ENCODE peak calls at places on chromosomes 16 and 17, in ten cellular contexts. A is adrenal gland, C is mesendoderm, N is endothelial cell of umbilical vein, F is heart right ventricle, U is cardiac muscle cell, G is A673, L is upper lobe of right lung, Q is fibroblast of lung, J is hepatocyte. R is an unnamed sample.

GRCh38 chr17:40534431-40535189 is 30.7 kb downstream of the CCR7 start:
- DNase-seq in A (no peak), C (no peak), N (no peak), F (no peak), U (no peak), G (no peak), L (peak; percentile 51), Q (no peak), J (no peak), R (no peak)

GRCh38 chr17:38456031-38456815 is 28.0 kb downstream of the ARHGAP23 start:
- DNase-seq in A (no peak), C (peak; percentile 90), N (peak; percentile 50), F (no peak), U (no peak), G (no peak), L (no peak), Q (no peak), J (no peak), R (no peak)

GRCh38 chr16:26070595-26071170 is 378.9 kb downstream of the HS3ST4 start:
- DNase-seq in A (no peak), C (peak; percentile 92), N (no peak), F (no peak), U (no peak), G (peak; percentile 84), L (no peak), Q (no peak), J (peak; percentile 11), R (no peak)

GRCh38 chr17:51820252-51820651 is 338.3 kb downstream of the CA10 start:
- DNase-seq in A (no peak), C (no peak), N (no peak), F (no peak), U (no peak), G (no peak), L (no peak), Q (no peak), J (peak; percentile 25), R (no peak)

GRCh38 chr16:66481943-66482390 is 54.9 kb downstream of the BEAN1 start:
- DNase-seq in A (no peak), C (no peak), N (no peak), F (no peak), U (no peak), G (no peak), L (no peak), Q (no peak), J (no peak), R (no peak)

GRCh38 chr16:67548265-67549126 is 13.8 kb upstream of the CTCF start:
- DNase-seq in A (peak; percentile 16), C (no peak), N (peak; percentile 55), F (no peak), U (no peak), G (no peak), L (peak; percentile 61), Q (no peak), J (no peak), R (no peak)

GRCh38 chr17:17177186-17177585 is 28.9 kb downstream of the PLD6 start:
- DNase-seq in A (no peak), C (no peak), N (no peak), F (no peak), U (no peak), G (no peak), L (no peak), Q (no peak), J (no peak), R (peak; percentile 63)

GRCh38 chr17:41060052-41060604 is at the start of gene KRTAP2-3:
- DNase-seq in A (no peak), C (peak; percentile 64), N (no peak), F (no peak), U (peak; percentile 52), G (no peak), L (no peak), Q (peak; percentile 99), J (no peak), R (no peak)

GRCh38 chr17:39429600-39429999 is 21.5 kb downstream of the MED1 start:
- DNase-seq in A (no peak), C (no peak), N (no peak), F (no peak), U (no peak), G (no peak), L (no peak), Q (no peak), J (no peak), R (no peak)

GRCh38 chr17:62859146-62859545 is 51.0 kb upstream of the MARCHF10 start:
- DNase-seq in A (peak; percentile 39), C (no peak), N (peak; percentile 70), F (no peak), U (peak; percentile 90), G (no peak), L (no peak), Q (peak; percentile 33), J (no peak), R (no peak)

GRCh38 chr16:28984091-28984490 is 761 bp upstream of the LAT start:
- DNase-seq in A (no peak), C (no peak), N (no peak), F (no peak), U (no peak), G (no peak), L (no peak), Q (no peak), J (no peak), R (no peak)

GRCh38 chr16:50359626-50360025 is 9.2 kb downstream of the BRD7 start:
- DNase-seq in A (no peak), C (peak; percentile 34), N (no peak), F (no peak), U (no peak), G (no peak), L (no peak), Q (no peak), J (no peak), R (no peak)

GRCh38 chr16:50354082-50354481 is 14.7 kb downstream of the BRD7 start:
- DNase-seq in A (no peak), C (no peak), N (no peak), F (no peak), U (no peak), G (no peak), L (no peak), Q (no peak), J (no peak), R (no peak)

GRCh38 chr16:50351116-50351515 is 17.7 kb downstream of the BRD7 start:
- DNase-seq in A (no peak), C (no peak), N (no peak), F (no peak), U (no peak), G (peak; percentile 26), L (no peak), Q (peak; percentile 51), J (no peak), R (no peak)

GRCh38 chr16:50351952-50352351 is 16.8 kb downstream of the BRD7 start:
- DNase-seq in A (no peak), C (no peak), N (no peak), F (no peak), U (no peak), G (no peak), L (no peak), Q (no peak), J (no peak), R (no peak)

DNA sequence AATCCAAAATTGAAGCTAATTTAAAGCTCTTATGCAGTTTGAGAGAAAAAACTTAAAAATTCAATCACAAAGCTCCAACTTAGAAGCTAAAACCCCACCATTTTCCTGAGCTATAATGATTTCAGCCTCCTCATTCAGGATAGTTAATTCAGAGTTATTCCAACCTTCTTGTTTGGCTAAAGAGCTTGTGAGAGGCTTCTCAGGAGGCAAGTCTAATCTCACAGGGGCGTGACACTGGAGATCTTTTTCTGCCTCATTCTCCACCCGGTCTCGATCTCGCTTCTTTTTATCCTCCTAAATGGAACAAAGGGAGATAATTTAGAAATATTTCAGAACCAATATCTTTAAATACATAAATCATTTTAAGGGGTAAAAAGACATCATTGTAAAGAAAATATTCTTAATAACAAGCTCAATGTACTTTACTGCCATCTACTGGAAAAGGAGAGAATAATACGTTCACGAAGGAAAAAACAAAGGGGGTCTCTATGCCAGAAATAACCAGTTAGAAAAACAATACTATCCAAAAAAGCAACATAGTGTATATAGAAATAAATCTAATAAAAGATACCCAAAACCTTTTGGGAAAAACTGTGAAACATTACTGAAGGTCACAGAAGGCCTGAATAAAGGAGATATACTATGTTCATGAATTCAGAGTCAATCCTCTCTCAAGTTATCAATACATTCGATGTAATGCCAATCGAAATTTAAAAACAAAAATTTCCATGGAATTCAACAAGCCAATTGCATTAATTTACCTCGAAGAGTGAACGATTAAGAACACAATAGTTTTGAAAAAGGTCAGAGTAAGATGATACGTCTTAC is 13.9 kb downstream of the BRD7 start:
- DNase-seq in A (no peak), C (peak; percentile 23), N (peak; percentile 33), F (no peak), U (peak; percentile 23), G (peak; percentile 42), L (no peak), Q (no peak), J (no peak), R (no peak)
- H3K36me3 ChIP-seq in A (no peaks in the 10 kb centered on the region), C (peaks cover 5% of the 10 kb centered on the region), N (peaks cover 13% of the 10 kb centered on the region), F (peaks cover 67% of the 10 kb centered on the region), U (peaks cover 34% of the 10 kb centered on the region), G (peaks cover 64% of the 10 kb centered on the region), L (peaks cover 47% of the 10 kb centered on the region), Q (peaks cover 7% of the 10 kb centered on the region), J (peaks cover 3% of the 10 kb centered on the region), R (peaks cover 27% of the 10 kb centered on the region)

DNA sequence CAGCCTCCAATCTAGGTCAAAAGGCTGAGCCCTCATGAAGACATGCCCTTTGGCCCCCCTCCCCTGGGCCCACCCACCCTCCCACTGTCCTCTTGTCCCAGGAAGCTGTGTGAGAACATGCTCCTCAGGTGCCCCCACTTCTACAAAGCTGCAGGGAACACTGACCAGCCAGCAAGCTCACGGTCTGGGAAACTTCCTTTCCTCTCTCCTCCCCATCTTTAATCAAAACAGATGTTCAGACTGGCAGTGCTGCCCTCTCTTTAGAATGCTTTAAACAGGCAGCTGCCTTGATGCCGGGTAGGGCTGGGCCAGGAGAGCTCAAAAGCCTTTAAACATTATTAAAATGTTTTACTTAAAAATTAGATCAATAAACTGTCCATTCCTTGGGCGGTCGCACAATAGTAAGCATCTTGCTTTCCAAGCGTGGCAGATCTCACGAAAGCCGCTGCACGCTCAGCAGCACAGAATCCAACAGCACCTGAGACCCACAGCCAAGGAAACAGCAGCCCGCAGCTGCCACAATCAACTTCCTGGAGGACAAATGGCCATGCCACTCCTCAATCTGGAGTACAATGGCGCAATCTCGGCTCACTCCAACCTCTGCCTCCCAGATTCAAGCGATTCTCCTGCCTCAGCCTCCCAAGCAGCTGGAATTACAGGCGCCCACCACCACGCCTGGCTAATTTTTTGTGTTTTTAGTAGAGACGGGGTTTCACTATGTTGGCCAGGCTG is 399.2 kb downstream of the SLC39A11 start:
- DNase-seq in A (no peak), C (no peak), N (no peak), F (no peak), U (no peak), G (no peak), L (no peak), Q (no peak), J (no peak), R (no peak)
- H3K4me1 ChIP-seq in A (no peaks in the 10 kb centered on the region), C (no peaks in the 10 kb centered on the region), N (no peaks in the 10 kb centered on the region), F (no peaks in the 10 kb centered on the region), U (peaks cover 16% of the 10 kb centered on the region), G (no peaks in the 10 kb centered on the region), L (no peaks in the 10 kb centered on the region), Q (peaks cover 3% of the 10 kb centered on the region), J (peaks cover 10% of the 10 kb centered on the region), R (no peaks in the 10 kb centered on the region)

GRCh38 chr17:44029736-44030135 is 15.0 kb upstream of the TMEM101 start:
- DNase-seq in A (no peak), C (no peak), N (no peak), F (no peak), U (no peak), G (no peak), L (no peak), Q (no peak), J (no peak), R (no peak)
- H3K36me3 ChIP-seq in A (no peaks in the 10 kb centered on the region), C (peaks cover 11% of the 10 kb centered on the region), N (peaks cover 7% of the 10 kb centered on the region), F (peaks cover 38% of the 10 kb centered on the region), U (peaks cover 19% of the 10 kb centered on the region), G (no peaks in the 10 kb centered on the region), L (peaks cover 19% of the 10 kb centered on the region), Q (peaks cover 16% of the 10 kb centered on the region), J (no peaks in the 10 kb centered on the region), R (no peaks in the 10 kb centered on the region)

GRCh38 chr17:79070266-79070880 is 4.3 kb upstream of the ENGASE start:
- DNase-seq in A (no peak), C (no peak), N (no peak), F (no peak), U (no peak), G (no peak), L (peak; percentile 30), Q (no peak), J (no peak), R (no peak)
- H3K4me1 ChIP-seq in A (peaks cover 9% of the 10 kb centered on the region), C (peaks cover under 1% of the 10 kb centered on the region), N (peaks cover 3% of the 10 kb centered on the region), F (peaks cover 11% of the 10 kb centered on the region), U (no peaks in the 10 kb centered on the region), G (no peaks in the 10 kb centered on the region), L (peaks cover under 1% of the 10 kb centered on the region), Q (no peaks in the 10 kb centered on the region), J (peaks cover 7% of the 10 kb centered on the region), R (peaks cover 12% of the 10 kb centered on the region)